ENCODE peak calls at places on chromosomes 13 and 19, in seven cellular contexts. L, W, N, Z, E, C and F are unnamed samples.

GRCh38 chr13:74575729-74576125 is 441.5 kb upstream of the KLF12 start:
- DNase-seq in N (no peak), W (no peak), Z (peak), E (peak), C (peak), L (peak), F (no peak)

GRCh38 chr13:98824376-98825160 is 72.1 kb upstream of the SLC15A1 start:
- DNase-seq in C (no peak), L (no peak), W (no peak), Z (no peak), E (no peak), N (no peak), F (no peak)

GRCh38 chr19:11659612-11660011 is 62.3 kb downstream of the ZNF627 start:
- DNase-seq in C (no peak), N (no peak), Z (no peak), W (no peak), L (peak), E (no peak), F (no peak)

GRCh38 chr13:51518847-51519246 is 65.4 kb upstream of the WDFY2 start:
- DNase-seq in L (no peak), N (no peak), Z (no peak), C (no peak), E (no peak), W (no peak), F (peak)

GRCh38 chr13:96771501-96772367 is 222.5 kb downstream of the OXGR1 start:
- DNase-seq in N (no peak), L (no peak), E (peak), Z (no peak), C (no peak), W (no peak), F (no peak)

GRCh38 chr19:8430650-8431049 is 14.1 kb upstream of the HNRNPM start:
- DNase-seq in L (no peak), C (no peak), W (no peak), Z (no peak), N (no peak), E (no peak), F (no peak)

GRCh38 chr19:55141696-55142095 is 7.3 kb downstream of the TNNT1 start:
- DNase-seq in Z (no peak), C (no peak), N (no peak), E (no peak), L (peak), W (no peak), F (no peak)

GRCh38 chr13:48125794-48126228 is 30.9 kb upstream of the MED4 start:
- DNase-seq in Z (no peak), W (no peak), N (no peak), C (no peak), E (peak), L (no peak), F (no peak)

GRCh38 chr13:64639206-64639605 is 2590.9 kb downstream of the PCDH9 start:
- DNase-seq in L (no peak), N (no peak), E (no peak), Z (no peak), W (no peak), C (no peak), F (no peak)

GRCh38 chr13:112849500-112849899 is 119.5 kb upstream of the MCF2L start:
- DNase-seq in N (no peak), C (no peak), W (no peak), L (no peak), E (no peak), Z (no peak), F (peak)

GRCh38 chr13:100835695-100836094 is 161.1 kb upstream of the TMTC4 start:
- DNase-seq in L (no peak), E (no peak), N (no peak), W (no peak), Z (no peak), C (no peak), F (no peak)

GRCh38 chr19:56270676-56271075 is 1.9 kb upstream of the EDDM13 start:
- DNase-seq in Z (no peak), C (no peak), W (no peak), E (no peak), L (no peak), N (no peak), F (no peak)

GRCh38 chr19:11288349-11288748 is 7.6 kb upstream of the TSPAN16 start:
- DNase-seq in E (no peak), L (peak), C (no peak), Z (no peak), W (no peak), N (no peak), F (no peak)

GRCh38 chr13:113367020-113367560 is 3.2 kb upstream of the GRTP1 start:
- DNase-seq in N (no peak), L (no peak), W (no peak), C (no peak), E (no peak), Z (no peak), F (no peak)

GRCh38 chr19:56837492-56837891 is 3.0 kb downstream of the PEG3 start:
- DNase-seq in E (peak), W (no peak), N (peak), Z (peak), C (peak), L (no peak), F (no peak)

GRCh38 chr19:47179643-47180310 is 49.1 kb downstream of the SAE1 start:
- DNase-seq in L (no peak), N (no peak), Z (no peak), W (no peak), C (no peak), E (no peak), F (no peak)

GRCh38 chr13:51330741-51331140 is 8.8 kb upstream of the SERPINE3 start:
- DNase-seq in E (no peak), N (no peak), W (no peak), Z (no peak), C (no peak), L (no peak), F (peak)

GRCh38 chr13:50189450-50189849 is 174.2 kb downstream of the KCNRG start:
- DNase-seq in C (no peak), L (peak), W (no peak), N (no peak), E (no peak), Z (no peak), F (no peak)

GRCh38 chr13:40812724-40813445 is 23.5 kb downstream of the SLC25A15 start:
- DNase-seq in E (no peak), C (no peak), Z (no peak), W (no peak), N (no peak), L (no peak), F (no peak)

GRCh38 chr19:658916-659839 is 3.8 kb downstream of the RNF126 start:
- DNase-seq in L (no peak), W (no peak), Z (no peak), E (peak), N (no peak), C (peak), F (no peak)

GRCh38 chr13:60267498-60268202 is 103.9 kb upstream of the DIAPH3 start:
- DNase-seq in N (no peak), C (no peak), E (no peak), L (peak), W (no peak), Z (no peak), F (no peak)

GRCh38 chr19:355134-355533 is 10.5 kb upstream of the MIER2 start:
- DNase-seq in E (no peak), Z (no peak), W (no peak), N (no peak), L (no peak), C (no peak), F (no peak)

GRCh38 chr13:101930331-101930730 is 471.5 kb downstream of the FGF14 start:
- DNase-seq in C (no peak), W (no peak), Z (no peak), E (no peak), N (no peak), L (no peak), F (no peak)

GRCh38 chr13:80338781-80339577 is 1.9 kb downstream of the SPRY2 start:
- DNase-seq in N (no peak), E (peak), W (peak), C (peak), Z (peak), L (peak), F (no peak)

GRCh38 chr19:2270572-2271515 is 11.1 kb downstream of the PEAK3 start:
- DNase-seq in N (peak), E (peak), L (peak), W (no peak), C (peak), Z (peak), F (no peak)

GRCh38 chr19:16587031-16588023 is 15.1 kb upstream of the SLC35E1 start:
- DNase-seq in C (peak), N (no peak), L (peak), E (no peak), W (no peak), Z (peak), F (peak)

GRCh38 chr19:33399081-33399744 is 25.7 kb downstream of the CEBPG start:
- DNase-seq in Z (peak), W (no peak), L (no peak), C (no peak), N (no peak), E (peak), F (no peak)

GRCh38 chr19:30274987-30275386 is 97.2 kb upstream of the ZNF536 start:
- DNase-seq in E (no peak), C (no peak), N (no peak), L (no peak), W (no peak), Z (no peak), F (no peak)

GRCh38 chr13:46489586-46490023 is 63.4 kb upstream of the LRCH1 start:
- DNase-seq in Z (no peak), E (no peak), N (peak), L (no peak), W (peak), C (no peak), F (no peak)

GRCh38 chr13:53324656-53325055 is 296.0 kb downstream of the OLFM4 start:
- DNase-seq in Z (no peak), W (no peak), N (no peak), C (no peak), L (no peak), E (no peak), F (no peak)

GRCh38 chr19:1568320-1569019 is at the start of gene MEX3D:
- DNase-seq in N (peak), C (peak), L (peak), Z (peak), E (peak), W (no peak), F (peak)

GRCh38 chr13:46516624-46517318 is 36.2 kb upstream of the LRCH1 start:
- DNase-seq in L (peak), C (no peak), Z (no peak), E (no peak), N (no peak), W (no peak), F (no peak)

GRCh38 chr19:45117167-45117594 is 24.2 kb downstream of the PPP1R37 start:
- DNase-seq in W (no peak), N (no peak), Z (no peak), C (peak), E (no peak), L (no peak), F (peak)

GRCh38 chr19:29303035-29303706 is 90.2 kb upstream of the UQCRFS1 start:
- DNase-seq in Z (no peak), E (no peak), L (no peak), W (no peak), C (no peak), N (no peak), F (no peak)

GRCh38 chr19:14363203-14364097 is 17.8 kb upstream of the ADGRE5 start:
- DNase-seq in E (peak), L (peak), C (peak), Z (peak), N (no peak), W (no peak), F (no peak)

GRCh38 chr13:93116809-93117208 is 109.8 kb upstream of the GPC6 start:
- DNase-seq in C (no peak), W (no peak), E (no peak), N (no peak), L (peak), Z (no peak), F (no peak)

GRCh38 chr13:112844879-112845278 is 124.1 kb upstream of the MCF2L start:
- DNase-seq in Z (no peak), W (no peak), L (no peak), N (no peak), C (no peak), E (no peak), F (no peak)

GRCh38 chr13:65913173-65913572 is 1317.0 kb downstream of the PCDH9 start:
- DNase-seq in C (no peak), W (peak), N (no peak), E (no peak), L (no peak), Z (no peak), F (no peak)

GRCh38 chr13:20193142-20193923 is 595 bp upstream of the GJB2 start:
- DNase-seq in L (peak), C (no peak), Z (peak), E (no peak), N (no peak), W (no peak), F (no peak)

GRCh38 chr13:94641432-94641941 is 39.8 kb downstream of the GPR180 start:
- DNase-seq in E (no peak), C (no peak), W (peak), Z (no peak), L (peak), N (no peak), F (no peak)